ENCODE peak calls at places on chromosomes 13 and 19, in seven cellular contexts. H, C, X, W, K, L and R are unnamed samples.

GRCh38 chr13:33123066-33123940 is 107.1 kb downstream of the KL start:
- DNase-seq in H (no peak), X (no peak), W (no peak), L (no peak), K (no peak), C (no peak), R (peak; percentile 48)

GRCh38 chr19:33054623-33055022 is 10.1 kb downstream of the RHPN2 start:
- DNase-seq in H (no peak), W (peak; percentile 98), X (no peak), L (no peak), K (no peak), C (no peak), R (no peak)

GRCh38 chr19:33878136-33878535 is 81.5 kb downstream of the KCTD15 start:
- DNase-seq in K (no peak), L (no peak), X (no peak), H (no peak), W (no peak), C (no peak), R (no peak)

GRCh38 chr13:53782400-53783030 is 753.9 kb downstream of the OLFM4 start:
- DNase-seq in K (no peak), C (peak; percentile 8), H (no peak), L (peak; percentile 11), X (peak; percentile 6), W (peak; percentile 17), R (no peak)

GRCh38 chr13:45784755-45785675 is 66.5 kb downstream of the SIAH3 start:
- DNase-seq in L (no peak), H (no peak), C (no peak), X (no peak), W (no peak), K (no peak), R (no peak)

GRCh38 chr13:112441226-112441625 is 65.1 kb downstream of the SPACA7 start:
- DNase-seq in L (no peak), C (no peak), K (no peak), W (no peak), H (no peak), X (no peak), R (no peak)

GRCh38 chr13:44336934-44337333 is 36.7 kb upstream of the SERP2 start:
- DNase-seq in K (no peak), H (no peak), C (no peak), L (no peak), X (no peak), W (no peak), R (no peak)

GRCh38 chr19:1295169-1296012 is 9.7 kb downstream of the EFNA2 start:
- DNase-seq in X (no peak), C (no peak), H (no peak), L (no peak), K (no peak), W (no peak), R (no peak)

GRCh38 chr13:99709134-99709533 is 207.9 kb downstream of the TM9SF2 start:
- DNase-seq in H (no peak), X (no peak), K (no peak), W (no peak), C (no peak), L (no peak), R (no peak)

GRCh38 chr19:17881701-17882100 is 10.0 kb downstream of the SLC5A5 start:
- DNase-seq in C (no peak), L (no peak), W (no peak), K (no peak), X (no peak), H (no peak), R (no peak)

GRCh38 chr13:96179309-96179708 is 89.4 kb downstream of the HS6ST3 start:
- DNase-seq in C (no peak), W (no peak), X (no peak), K (no peak), L (no peak), H (no peak), R (no peak)

GRCh38 chr19:13556552-13556951 is 50.3 kb upstream of the CACNA1A start:
- DNase-seq in X (no peak), L (no peak), K (no peak), W (no peak), H (no peak), C (no peak), R (no peak)

GRCh38 chr19:34365463-34366401 is 736 bp downstream of the GPI start:
- DNase-seq in L (no peak), W (peak; percentile 74), H (no peak), C (no peak), X (peak; percentile 75), K (peak; percentile 64), R (peak; percentile 57)